ENCODE peak calls at places on chromosomes 11 and 22, in four cellular contexts. O is D341Med, Z is iPS DF 19.7, I is AG08396. R is an unnamed sample.

GRCh38 chr11:65870706-65871681 is 1.6 kb downstream of the EFEMP2 start:
- DNase-seq in Z (no peak), I (no peak), O (no peak), R (no peak)

GRCh38 chr11:64608636-64609035 is 17.6 kb downstream of the SLC22A12 start:
- DNase-seq in I (no peak), O (no peak), Z (no peak), R (no peak)

GRCh38 chr11:6258141-6258540 is 1.5 kb upstream of the CCKBR start:
- DNase-seq in Z (no peak), O (no peak), I (no peak), R (no peak)

GRCh38 chr11:33773399-33774355 is 643 bp downstream of the FBXO3 start:
- DNase-seq in Z (no peak), O (no peak), I (peak), R (peak)

GRCh38 chr11:82810326-82810725 is 76.7 kb upstream of the FAM181B start:
- DNase-seq in I (no peak), O (no peak), Z (no peak), R (no peak)

GRCh38 chr11:126969865-126970479 is 30.6 kb downstream of the KIRREL3 start:
- DNase-seq in Z (no peak), O (no peak), I (peak), R (peak)

GRCh38 chr22:45884201-45885067 is 92.5 kb downstream of the WNT7B start:
- DNase-seq in Z (no peak), O (no peak), I (no peak), R (peak)

GRCh38 chr11:87600938-87601337 is 563.2 kb downstream of the TMEM135 start:
- DNase-seq in O (no peak), Z (no peak), I (no peak), R (no peak)

GRCh38 chr11:103294516-103294915 is 185.3 kb downstream of the DYNC2H1 start:
- DNase-seq in Z (no peak), O (no peak), I (no peak), R (no peak)

GRCh38 chr11:44316388-44317240 is 6.7 kb upstream of the ALX4 start:
- DNase-seq in O (no peak), Z (no peak), I (no peak), R (peak)

GRCh38 chr11:113690619-113691569 is 15.2 kb downstream of the TMPRSS5 start:
- DNase-seq in I (peak), O (peak), Z (no peak), R (peak)

GRCh38 chr11:94740975-94741707 is 27.0 kb upstream of the AMOTL1 start:
- DNase-seq in Z (no peak), O (peak), I (peak), R (peak)

GRCh38 chr11:8282621-8283509 is 19.2 kb upstream of the LMO1 start:
- DNase-seq in O (peak), I (no peak), Z (no peak), R (peak)

GRCh38 chr11:77179048-77179447 is 51.0 kb downstream of the MYO7A start:
- DNase-seq in O (no peak), Z (no peak), I (no peak), R (no peak)

GRCh38 chr11:18527512-18527911 is 770 bp upstream of the TSG101 start:
- DNase-seq in I (peak), Z (no peak), O (no peak), R (no peak)

GRCh38 chr22:23638611-23639010 is 6.5 kb upstream of the DRICH1 start:
- DNase-seq in O (no peak), I (no peak), Z (no peak), R (no peak)

GRCh38 chr11:38814670-38815069 is 2216.6 kb upstream of the RAG2 start:
- DNase-seq in Z (no peak), I (no peak), O (no peak), R (no peak)

GRCh38 chr22:33472462-33473344 is 414.5 kb upstream of the SYN3 start:
- DNase-seq in O (no peak), I (no peak), Z (no peak), R (no peak)

GRCh38 chr22:44304354-44304753 is 8.4 kb downstream of the SHISAL1 start:
- DNase-seq in Z (no peak), O (peak), I (no peak), R (no peak)

GRCh38 chr11:114077482-114078305 is 18.2 kb downstream of the ZBTB16 start:
- DNase-seq in Z (no peak), I (no peak), O (no peak), R (no peak)

GRCh38 chr11:47395225-47396048 is 13.0 kb upstream of the SLC39A13 start:
- DNase-seq in O (no peak), Z (no peak), I (no peak), R (no peak)

GRCh38 chr22:45246060-45246985 is 5.6 kb upstream of the KIAA0930 start:
- DNase-seq in O (no peak), Z (no peak), I (peak), R (no peak)

GRCh38 chr11:7020183-7020917 is at the start of the genes NLRP14 and ZNF214:
- DNase-seq in I (peak), O (peak), Z (peak), R (peak)

GRCh38 chr11:33376331-33377099 is 119.3 kb downstream of the HIPK3 start:
- DNase-seq in O (peak), I (peak), Z (no peak), R (peak)

GRCh38 chr11:26418391-26418790 is 86.5 kb downstream of the ANO3 start:
- DNase-seq in O (no peak), Z (no peak), I (no peak), R (no peak)

GRCh38 chr11:129410561-129410960 is 34.9 kb downstream of the BARX2 start:
- DNase-seq in I (no peak), Z (no peak), O (no peak), R (no peak)